ENCODE peak calls at places on chromosomes 6 and 20, in eight cellular contexts. E, B, G, P, F, Y, W and K are unnamed samples.

GRCh38 chr20:53623454-53624206 is 30.0 kb upstream of the ZNF217 start:
- DNase-seq in F (peak; percentile 77), Y (peak; percentile 74), E (peak; percentile 63), W (peak; percentile 86), P (no peak), B (peak; percentile 74), G (peak; percentile 88), K (peak; percentile 34)

GRCh38 chr6:113857565-113858066 is 471 bp downstream of the MARCKS start:
- DNase-seq in Y (peak; percentile 27), B (peak; percentile 30), F (no peak), E (peak; percentile 25), P (no peak), G (peak; percentile 4), W (peak; percentile 33), K (no peak)

GRCh38 chr6:107153061-107153460 is 37.7 kb upstream of the BEND3 start:
- DNase-seq in E (no peak), G (no peak), Y (no peak), P (no peak), W (no peak), F (peak; percentile 69), B (no peak), K (no peak)

GRCh38 chr6:118536478-118536877 is 11.6 kb upstream of the PLN start:
- DNase-seq in E (no peak), W (no peak), G (no peak), B (no peak), P (no peak), Y (no peak), F (no peak), K (no peak)

GRCh38 chr6:125932451-125932795 is 24.1 kb upstream of the HINT3 start:
- DNase-seq in G (no peak), P (no peak), W (no peak), B (no peak), Y (no peak), E (no peak), F (no peak), K (no peak)

GRCh38 chr6:88380083-88380482 is 213.9 kb upstream of the CNR1 start:
- DNase-seq in G (peak; percentile 23), B (peak; percentile 15), F (peak; percentile 18), W (no peak), P (no peak), Y (peak; percentile 2), E (no peak), K (peak; percentile 41)

GRCh38 chr20:41293269-41294037 is 24.1 kb downstream of the ZHX3 start:
- DNase-seq in Y (no peak), W (peak; percentile 28), P (no peak), B (peak; percentile 24), G (no peak), E (no peak), F (peak; percentile 78), K (no peak)

GRCh38 chr6:100633096-100633766 is 168.5 kb upstream of the SIM1 start:
- DNase-seq in F (peak; percentile 83), W (no peak), B (no peak), G (peak; percentile 84), E (no peak), P (no peak), Y (no peak), K (peak; percentile 2)

GRCh38 chr20:21029356-21029755 is 76.8 kb downstream of the LINC00237 start:
- DNase-seq in Y (no peak), E (no peak), B (no peak), F (no peak), G (no peak), P (no peak), W (no peak), K (no peak)

GRCh38 chr20:10603971-10604864 is 69.6 kb downstream of the JAG1 start:
- DNase-seq in G (peak; percentile 86), B (peak; percentile 22), P (no peak), F (peak; percentile 94), Y (peak; percentile 18), E (no peak), W (peak; percentile 39), K (peak; percentile 62)

GRCh38 chr20:57183457-57184009 is 82.9 kb downstream of the BMP7 start:
- DNase-seq in Y (no peak), E (no peak), G (no peak), W (no peak), B (no peak), F (no peak), P (no peak), K (no peak)

GRCh38 chr6:163470611-163471010 is 56.1 kb downstream of the QKI start:
- DNase-seq in E (no peak), W (no peak), G (no peak), Y (no peak), P (no peak), F (no peak), B (no peak), K (no peak)

GRCh38 chr6:39855356-39855995 is 63.3 kb downstream of the DAAM2 start:
- DNase-seq in W (no peak), Y (no peak), P (no peak), G (no peak), F (peak; percentile 22), B (no peak), E (no peak), K (no peak)

GRCh38 chr6:146886587-146887446 is 288.0 kb downstream of the ADGB start:
- DNase-seq in Y (no peak), G (no peak), P (no peak), E (no peak), B (no peak), W (no peak), F (no peak), K (no peak)

GRCh38 chr6:146884728-146885127 is 286.0 kb downstream of the ADGB start:
- DNase-seq in W (no peak), E (no peak), B (no peak), F (no peak), G (no peak), P (no peak), Y (no peak), K (no peak)

GRCh38 chr6:146887447-146888077 is 288.8 kb downstream of the ADGB start:
- DNase-seq in Y (no peak), B (no peak), W (no peak), F (peak; percentile 33), P (no peak), E (no peak), G (no peak), K (no peak)

GRCh38 chr6:146883640-146884531 is 285.1 kb downstream of the ADGB start:
- DNase-seq in F (no peak), E (no peak), W (no peak), B (no peak), Y (no peak), G (no peak), P (no peak), K (no peak)

DNA sequence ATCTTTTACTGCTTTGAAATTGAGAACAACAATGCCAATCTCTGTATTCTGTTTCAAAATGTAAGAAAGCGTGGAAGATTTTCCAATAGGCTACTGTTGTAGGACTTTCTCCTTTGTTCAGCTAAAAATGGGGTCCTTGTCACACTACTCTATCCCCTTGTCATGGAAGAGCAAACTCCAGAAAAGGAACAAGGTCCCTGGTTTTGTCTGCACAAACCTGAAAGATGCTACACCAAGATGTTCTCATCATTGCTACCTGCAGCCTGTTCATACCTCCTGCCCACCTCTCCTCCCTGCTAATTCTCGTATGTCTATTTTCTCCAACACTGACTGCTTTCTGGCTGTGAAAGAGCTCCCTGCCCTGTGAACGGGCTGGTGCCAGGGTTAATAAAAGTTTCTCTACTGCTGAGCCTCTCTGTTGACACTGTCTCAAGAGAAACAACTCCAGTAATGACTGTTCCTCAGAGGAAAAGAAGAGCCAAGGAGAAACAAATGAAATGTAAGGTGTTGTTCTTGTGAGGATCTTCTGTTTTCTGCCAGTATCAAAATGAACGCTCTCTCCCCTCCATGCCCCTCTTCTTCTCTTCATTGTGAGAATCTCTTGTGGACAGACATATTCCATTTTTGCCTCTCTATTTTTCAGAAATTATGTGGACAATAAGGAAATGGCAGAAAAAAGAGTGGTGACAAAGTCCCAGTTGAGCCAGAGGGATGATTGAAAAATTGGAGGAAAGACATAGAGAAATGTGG is 287.1 kb downstream of the ADGB start:
- DNase-seq in Y (no peak), E (no peak), P (no peak), G (no peak), B (no peak), W (no peak), F (no peak), K (no peak)
- TF ChIP-seq POLR2A in Y (no peak), E (no peak), P (no peak), G (no peak), B (no peak), W (no peak), F (no peak), K (no peak)

GRCh38 chr6:32195902-32196681 is 3.6 kb upstream of the GPSM3 start:
- DNase-seq in E (peak; percentile 85), P (peak; percentile 65), Y (peak; percentile 83), F (peak; percentile 88), W (peak; percentile 97), B (peak; percentile 95), G (peak; percentile 82), K (peak; percentile 77)
- TF ChIP-seq POLR2A in E (no peak), P (peak; percentile 70), Y (peak; percentile 90), F (peak; percentile 95), W (peak; percentile 98), B (peak; percentile 100), G (peak; percentile 63), K (peak; percentile 80)

DNA sequence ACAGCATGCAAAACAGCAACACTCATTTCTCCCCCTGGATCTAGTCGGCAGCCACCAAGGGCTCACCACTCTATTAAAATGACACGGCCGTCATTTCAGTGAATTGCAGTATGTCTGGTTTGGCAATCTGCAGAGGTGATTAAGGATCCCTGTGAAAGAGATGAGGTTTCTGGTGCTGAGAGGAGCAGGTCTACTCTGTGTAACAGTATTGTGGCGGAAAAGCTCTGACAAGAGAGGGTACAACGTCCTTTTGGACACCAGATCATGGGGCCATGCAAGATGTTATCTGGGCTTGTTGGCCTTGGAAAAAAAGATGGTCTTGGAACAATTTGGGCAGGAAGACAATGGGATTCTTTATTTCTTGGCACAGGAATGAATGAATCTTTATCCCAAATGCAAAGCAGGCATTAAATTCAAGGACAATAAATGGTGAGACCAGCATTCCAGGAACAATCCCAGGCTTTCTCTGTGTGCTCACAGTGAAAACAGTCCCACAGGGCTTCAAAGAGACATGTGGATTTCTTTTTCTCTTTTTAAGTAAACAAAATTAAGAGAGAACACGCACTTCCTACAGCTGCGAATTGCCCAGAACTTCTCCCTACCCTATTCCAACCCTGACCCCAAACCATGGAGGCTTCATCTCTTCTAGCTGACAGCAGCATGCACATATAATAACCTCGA is 33.7 kb upstream of the ADGRF1 start:
- DNase-seq in B (peak; percentile 27), E (no peak), W (peak; percentile 33), F (no peak), G (no peak), Y (no peak), P (no peak), K (no peak)
- TF ChIP-seq POLR2A in B (no peak), E (no peak), W (no peak), F (no peak), G (no peak), Y (no peak), P (no peak), K (no peak)

DNA sequence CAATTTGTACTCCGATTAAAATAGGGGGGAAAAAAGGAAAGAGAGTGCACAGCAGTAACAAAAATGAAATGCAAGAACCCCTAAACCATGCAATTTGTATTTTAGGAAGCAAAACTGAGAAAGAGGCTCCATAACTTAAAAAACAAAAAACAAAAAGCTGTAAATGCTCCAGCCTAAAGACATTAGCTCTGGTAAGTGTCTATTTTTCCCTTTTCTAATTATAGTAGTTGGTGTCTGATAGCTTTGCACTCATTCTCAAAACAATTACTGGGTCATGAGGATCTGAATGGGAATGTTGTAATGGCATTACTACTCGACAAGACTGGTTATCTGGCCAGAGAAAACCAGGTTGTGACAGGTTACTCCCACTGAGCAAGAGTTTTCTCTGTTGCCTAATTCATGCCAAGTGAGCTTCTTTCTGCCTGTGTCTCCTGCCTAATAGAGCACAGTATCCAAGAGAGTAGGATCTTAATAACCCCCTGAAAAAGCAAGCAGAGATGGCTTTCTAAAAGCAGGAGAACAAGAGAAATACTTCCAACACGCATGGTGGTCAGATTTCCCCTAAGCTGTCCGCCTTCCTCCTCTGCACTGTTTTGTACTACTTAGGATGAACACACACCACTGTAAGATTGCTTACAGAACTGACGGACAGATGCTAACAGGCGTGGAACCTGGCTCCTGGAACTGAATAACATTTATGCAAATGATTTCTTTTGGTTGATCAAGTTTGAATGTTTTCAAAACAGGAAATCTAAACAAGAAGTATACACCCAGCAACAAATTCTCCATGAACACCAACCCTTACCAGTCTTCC is 86.4 kb downstream of the FKBP5 start:
- DNase-seq in P (no peak), F (peak; percentile 32), G (no peak), Y (peak; percentile 51), W (no peak), E (no peak), B (no peak), K (no peak)
- TF ChIP-seq POLR2A in P (no peak), F (no peak), G (no peak), Y (no peak), W (no peak), E (no peak), B (no peak), K (no peak)